ENCODE peak calls at places on chromosomes 4 and X, in four cellular contexts. One of them, this sample, is unnamed.

GRCh38 chr4:94332983-94333590 is 9.5 kb downstream of the HPGDS start:
- DNase-seq in BJ: no peak
- DNase-seq in GM10248: no peak
- DNase-seq in ascending aorta: no peak
- DNase-seq in this sample: no peak

GRCh38 chr4:186740822-186741221 is 17.2 kb upstream of the FAT1 start:
- DNase-seq in ascending aorta: no peak
- DNase-seq in BJ: no peak
- DNase-seq in GM10248: no peak
- DNase-seq in this sample: no peak

GRCh38 chr4:173930329-173930967 is 353.0 kb downstream of the FBXO8 start:
- DNase-seq in ascending aorta: no peak
- DNase-seq in BJ: no peak
- DNase-seq in GM10248: no peak
- DNase-seq in this sample: no peak

GRCh38 chrX:39936886-39937770 is 160.6 kb downstream of the BCOR start:
- DNase-seq in GM10248: peak
- DNase-seq in ascending aorta: no peak
- DNase-seq in BJ: no peak
- DNase-seq in this sample: no peak

GRCh38 chr4:174663254-174663653 is 141.0 kb upstream of the HPGD start:
- DNase-seq in BJ: no peak
- DNase-seq in ascending aorta: no peak
- DNase-seq in GM10248: no peak
- DNase-seq in this sample: no peak

GRCh38 chr4:75698162-75698962 is 25.2 kb upstream of the G3BP2 start:
- DNase-seq in BJ: no peak
- DNase-seq in GM10248: peak
- DNase-seq in ascending aorta: peak
- DNase-seq in this sample: peak

GRCh38 chrX:14409341-14409740 is 120.0 kb upstream of the GLRA2 start:
- DNase-seq in ascending aorta: no peak
- DNase-seq in BJ: no peak
- DNase-seq in GM10248: no peak
- DNase-seq in this sample: no peak

GRCh38 chrX:100449696-100450606 is 39.9 kb upstream of the PCDH19 start:
- DNase-seq in ascending aorta: no peak
- DNase-seq in BJ: no peak
- DNase-seq in GM10248: no peak
- DNase-seq in this sample: no peak

GRCh38 chr4:86014599-86014998 is 345.3 kb downstream of the MAPK10 start:
- DNase-seq in BJ: no peak
- DNase-seq in ascending aorta: no peak
- DNase-seq in GM10248: peak
- DNase-seq in this sample: peak

GRCh38 chrX:141652315-141652714 is 46.2 kb downstream of the SPANXD start:
- DNase-seq in GM10248: no peak
- DNase-seq in ascending aorta: no peak
- DNase-seq in BJ: no peak
- DNase-seq in this sample: no peak

DNA sequence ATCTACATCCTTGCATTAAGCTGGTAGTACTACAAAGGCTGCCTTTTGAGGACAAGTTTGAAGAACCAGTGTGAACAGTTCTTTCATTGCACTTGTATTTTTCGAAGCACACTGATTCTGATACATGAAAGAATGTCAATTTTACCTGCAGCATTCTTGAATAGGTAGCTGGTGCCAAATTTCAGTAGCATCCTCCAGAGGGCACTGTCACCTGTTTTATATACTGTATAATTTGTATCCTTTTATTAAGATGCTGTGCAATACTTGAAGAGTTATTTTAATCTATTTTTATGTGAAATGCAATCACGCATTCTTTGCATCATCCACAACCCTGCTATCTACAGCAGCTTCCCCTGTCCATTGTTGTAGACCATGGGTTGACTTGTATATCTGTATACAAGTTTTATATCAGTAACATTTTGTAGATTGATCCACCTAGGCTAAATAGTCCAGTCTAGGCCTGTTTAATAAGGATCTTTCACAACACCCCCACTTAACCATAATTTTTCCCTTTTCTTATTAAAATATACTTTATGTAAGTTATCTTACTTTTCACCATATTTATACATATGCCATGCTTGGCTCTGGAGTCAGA is 325.7 kb downstream of the PCDH7 start:
- DNase-seq in ascending aorta: no peak
- DNase-seq in BJ: no peak
- DNase-seq in GM10248: no peak
- DNase-seq in this sample: peak
- TF ChIP-seq CTCF in ascending aorta: peak
- TF ChIP-seq CTCF in BJ: peak
- TF ChIP-seq CTCF in GM10248: peak
- TF ChIP-seq CTCF in this sample: peak

DNA sequence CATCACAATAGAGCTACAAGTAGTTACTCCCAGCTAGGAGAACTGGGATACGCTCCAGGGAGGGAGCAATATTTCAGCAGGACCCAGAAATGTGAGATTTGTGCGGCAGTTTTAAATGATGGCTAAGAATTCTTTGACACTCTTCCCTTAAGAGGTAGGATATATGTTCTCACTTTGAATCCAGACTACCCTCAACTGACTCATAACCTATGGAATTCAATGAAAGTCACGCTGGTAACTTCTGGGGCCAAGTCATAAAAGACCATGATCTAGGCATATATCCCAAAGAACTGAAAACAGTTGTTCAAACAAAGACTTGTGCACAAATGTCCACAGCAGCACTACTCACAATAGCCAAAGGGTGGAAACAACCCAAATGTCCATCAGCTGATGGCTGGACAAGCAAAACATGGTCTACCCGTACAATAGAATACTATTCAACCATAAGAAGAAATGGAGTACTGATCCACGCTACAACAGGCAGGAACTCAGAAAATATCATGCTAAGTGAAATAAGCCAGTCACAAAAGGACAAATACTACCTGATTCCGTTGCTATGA is 10.5 kb downstream of the CD99L2 start:
- DNase-seq in GM10248: no peak
- DNase-seq in ascending aorta: no peak
- DNase-seq in BJ: no peak
- DNase-seq in this sample: no peak
- TF ChIP-seq CTCF in GM10248: no peak
- TF ChIP-seq CTCF in ascending aorta: no peak
- TF ChIP-seq CTCF in BJ: no peak
- TF ChIP-seq CTCF in this sample: no peak

DNA sequence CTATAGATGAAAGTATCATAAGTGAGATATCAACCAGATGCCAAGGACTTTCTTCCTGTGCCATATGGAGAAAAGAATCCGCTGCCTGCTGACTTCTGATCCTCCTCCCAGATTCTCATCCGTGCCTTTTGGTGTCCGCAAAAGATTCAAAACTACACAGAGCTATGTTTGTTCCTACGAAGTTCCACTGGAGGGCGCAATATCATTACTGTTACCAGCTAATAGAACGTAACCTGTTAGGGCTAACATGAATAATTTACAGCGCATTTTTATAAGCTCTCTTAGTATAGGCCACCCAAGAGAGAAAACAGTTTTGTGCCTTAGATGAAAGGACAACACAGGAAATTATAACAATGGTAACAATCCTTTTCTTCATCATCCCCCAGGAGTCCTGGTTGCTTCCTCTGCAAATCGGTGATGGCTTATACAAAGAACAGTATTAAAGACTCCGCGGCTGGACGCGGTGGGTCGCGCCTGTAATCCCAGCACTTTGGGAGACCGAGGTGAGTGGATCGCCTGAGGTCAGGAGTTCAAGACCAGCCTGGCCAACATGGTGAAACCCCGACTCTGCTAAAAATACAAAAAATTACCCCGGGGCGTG is 22.8 kb upstream of the CENPVL3 start:
- DNase-seq in BJ: peak
- DNase-seq in ascending aorta: no peak
- DNase-seq in GM10248: peak
- DNase-seq in this sample: peak
- TF ChIP-seq CTCF in BJ: peak
- TF ChIP-seq CTCF in ascending aorta: peak
- TF ChIP-seq CTCF in GM10248: peak
- TF ChIP-seq CTCF in this sample: peak

GRCh38 chr4:133623847-133624246 is 474.8 kb downstream of the PCDH10 start:
- DNase-seq in ascending aorta: no peak
- DNase-seq in BJ: no peak
- DNase-seq in GM10248: no peak
- DNase-seq in this sample: no peak

GRCh38 chr4:133618963-133619362 is 469.9 kb downstream of the PCDH10 start:
- DNase-seq in BJ: no peak
- DNase-seq in GM10248: no peak
- DNase-seq in ascending aorta: no peak
- DNase-seq in this sample: no peak

GRCh38 chr4:133621628-133622027 is 472.5 kb downstream of the PCDH10 start:
- DNase-seq in ascending aorta: no peak
- DNase-seq in BJ: no peak
- DNase-seq in GM10248: no peak
- DNase-seq in this sample: no peak

DNA sequence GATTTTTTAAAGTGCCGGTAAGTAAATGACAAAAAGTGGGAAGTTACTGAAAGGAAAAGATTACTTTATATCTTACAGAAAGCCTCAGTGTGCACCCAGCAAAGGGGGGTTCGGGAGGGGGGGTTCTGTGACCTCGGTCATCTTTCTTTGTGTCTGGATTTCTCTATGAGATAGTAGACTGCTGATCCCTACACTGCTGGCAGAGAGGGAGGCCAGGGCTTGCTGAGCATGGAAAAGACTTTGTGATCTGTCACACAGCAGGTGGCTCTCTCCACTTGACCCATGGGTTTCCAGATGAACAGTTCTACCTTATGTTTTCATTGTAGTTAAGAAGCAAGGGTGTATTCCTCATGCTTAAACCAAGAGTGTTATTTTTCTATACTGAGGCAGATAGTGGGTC is 475.6 kb downstream of the PCDH10 start:
- DNase-seq in ascending aorta: no peak
- DNase-seq in BJ: no peak
- DNase-seq in GM10248: no peak
- DNase-seq in this sample: no peak
- TF ChIP-seq CTCF in ascending aorta: no peak
- TF ChIP-seq CTCF in BJ: no peak
- TF ChIP-seq CTCF in GM10248: no peak
- TF ChIP-seq CTCF in this sample: no peak

DNA sequence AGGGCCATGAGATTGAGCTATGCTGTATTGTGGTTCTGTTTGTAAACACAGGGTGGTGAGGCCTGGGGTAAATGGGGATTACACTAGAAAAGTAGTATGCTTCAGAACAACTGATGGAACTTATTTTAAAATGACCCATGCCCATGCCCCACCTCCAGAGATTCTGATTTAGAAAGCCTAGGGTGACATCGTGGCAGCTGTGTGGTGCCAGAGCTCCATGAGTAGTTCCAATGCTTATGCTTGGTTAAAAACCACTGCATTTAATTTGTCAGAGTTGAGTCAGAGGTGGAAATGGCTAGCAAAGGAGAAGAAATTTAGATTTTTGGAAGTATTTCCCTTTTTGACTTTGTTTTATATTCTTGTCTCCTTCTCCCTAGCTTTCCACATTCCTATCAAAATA is 63.4 kb upstream of the PDE5A start:
- DNase-seq in BJ: no peak
- DNase-seq in ascending aorta: peak
- DNase-seq in GM10248: no peak
- DNase-seq in this sample: no peak
- TF ChIP-seq CTCF in BJ: peak
- TF ChIP-seq CTCF in ascending aorta: peak
- TF ChIP-seq CTCF in GM10248: no peak
- TF ChIP-seq CTCF in this sample: no peak